ENCODE peak calls at places on chromosomes 3 and 15, in eight cellular contexts. U is naive thymus-derived CD4-positive, alpha-beta T cell; O is hepatocyte; L is kidney; J is body of pancreas; F is upper lobe of left lung; T is MM.1S; W is A673. E is an unnamed sample. For H3K9me3, the result is how much of the 10 kb centered on the place peaks cover.

GRCh38 chr3:10160346-10160745 is 4.4 kb upstream of the IRAK2 start:
- DNase-seq in L (no peak), F (no peak), J (no peak), O (no peak), U (no peak), T (no peak), W (peak), E (no peak)

GRCh38 chr3:37163262-37164020 is 10.9 kb downstream of the LRRFIP2 start:
- DNase-seq in O (no peak), T (no peak), W (peak), F (no peak), J (no peak), L (no peak), U (no peak), E (no peak)

GRCh38 chr3:115019900-115020299 is 127.2 kb downstream of the ZBTB20 start:
- DNase-seq in F (peak), L (no peak), J (no peak), T (no peak), O (peak), U (no peak), W (no peak), E (no peak)

GRCh38 chr15:56918907-56919707 is 663 bp downstream of the TCF12 start:
- DNase-seq in U (peak), L (peak), J (peak), W (peak), F (peak), O (peak), T (peak), E (peak)

GRCh38 chr15:91271565-91272153 is 171.6 kb downstream of the SV2B start:
- DNase-seq in F (peak), O (peak), U (peak), J (peak), W (peak), L (no peak), T (peak), E (peak)

GRCh38 chr3:25665646-25666136 is 984 bp upstream of the TOP2B start:
- DNase-seq in J (no peak), W (no peak), L (no peak), T (no peak), U (peak), F (no peak), O (no peak), E (no peak)

GRCh38 chr15:51302480-51302879 is 35.9 kb downstream of the CYP19A1 start:
- DNase-seq in U (no peak), J (no peak), O (no peak), F (no peak), W (no peak), T (no peak), L (no peak), E (no peak)

GRCh38 chr15:100959066-100960050 is 40.2 kb downstream of the LRRK1 start:
- DNase-seq in T (no peak), O (no peak), U (no peak), F (no peak), W (no peak), L (no peak), J (no peak), E (no peak)

GRCh38 chr15:55552926-55553325 is 35.2 kb downstream of the PYGO1 start:
- DNase-seq in F (peak), J (no peak), U (no peak), W (no peak), L (peak), O (peak), T (no peak), E (no peak)

GRCh38 chr3:136984837-136985236 is 27.1 kb downstream of the IL20RB start:
- DNase-seq in L (no peak), O (peak), T (no peak), U (no peak), J (no peak), F (no peak), W (no peak), E (no peak)

GRCh38 chr3:84224262-84224661 is 734.5 kb upstream of the CADM2 start:
- DNase-seq in F (no peak), O (no peak), J (no peak), L (no peak), T (no peak), U (no peak), W (no peak), E (no peak)
- H3K9me3 ChIP-seq in F (under half), O (under half), J (under half), L (under half), T (under half), U (under half), W (under half), E (under half)

GRCh38 chr3:180223268-180223667 is 186.5 kb upstream of the PEX5L start:
- DNase-seq in T (peak), W (no peak), U (no peak), O (no peak), F (no peak), J (no peak), L (no peak), E (no peak)

DNA sequence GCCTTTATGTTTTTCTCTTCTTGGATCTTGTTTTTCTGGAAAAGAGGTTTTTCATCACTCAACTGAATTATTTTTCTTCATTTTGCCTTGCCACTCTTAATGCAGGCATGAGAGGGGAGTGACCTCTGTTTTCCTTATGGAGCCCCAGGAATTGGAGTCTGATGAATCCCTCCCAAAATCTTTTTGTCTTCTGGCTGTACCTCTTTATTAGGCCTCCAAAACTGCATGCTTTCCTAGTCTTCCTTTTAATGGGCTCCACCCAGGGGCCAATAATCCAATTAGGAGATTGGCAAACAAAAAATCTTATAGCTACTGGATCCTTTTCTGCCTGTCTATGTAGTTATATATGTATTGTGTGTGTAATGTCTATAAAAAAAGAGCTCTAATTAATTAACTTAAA is 192.4 kb upstream of the PEX5L start:
- DNase-seq in L (no peak), O (no peak), J (no peak), F (no peak), T (no peak), W (peak), U (no peak), E (no peak)
- H3K9me3 ChIP-seq in L (under half), O (under half), J (under half), F (under half), T (under half), W (under half), U (under half), E (under half)

GRCh38 chr15:81256916-81257315 is 60.2 kb downstream of the IL16 start:
- DNase-seq in W (peak), F (no peak), J (no peak), L (no peak), O (peak), U (no peak), T (peak), E (no peak)
- H3K9me3 ChIP-seq in W (under half), F (under half), J (under half), L (under half), O (under half), U (under half), T (under half), E (under half)

GRCh38 chr3:164144824-164145223 is 933.5 kb downstream of the SI start:
- DNase-seq in T (no peak), L (no peak), F (no peak), J (no peak), O (no peak), W (no peak), U (no peak), E (no peak)
- H3K9me3 ChIP-seq in T (under half), L (under half), F (under half), J (under half), O (under half), W (half or more), U (under half), E (under half)

GRCh38 chr3:75727985-75728384 is 57.4 kb downstream of the ZNF717 start:
- DNase-seq in F (no peak), T (no peak), L (no peak), O (no peak), J (no peak), W (no peak), U (no peak), E (no peak)
- H3K9me3 ChIP-seq in F (half or more), T (under half), L (half or more), O (under half), J (under half), W (under half), U (under half), E (under half)

GRCh38 chr15:87648278-87648677 is 608.3 kb downstream of the NTRK3 start:
- DNase-seq in F (no peak), W (no peak), O (no peak), J (no peak), U (no peak), T (no peak), L (no peak), E (no peak)

GRCh38 chr15:87653646-87654045 is 602.9 kb downstream of the NTRK3 start:
- DNase-seq in L (no peak), F (no peak), U (no peak), W (no peak), T (no peak), O (no peak), J (no peak), E (no peak)

GRCh38 chr15:87645723-87646122 is 610.8 kb downstream of the NTRK3 start:
- DNase-seq in W (no peak), U (no peak), T (no peak), F (no peak), L (no peak), J (no peak), O (no peak), E (no peak)

GRCh38 chr15:87649175-87649574 is 607.4 kb downstream of the NTRK3 start:
- DNase-seq in T (no peak), U (no peak), W (no peak), F (no peak), L (no peak), O (no peak), J (no peak), E (no peak)
- H3K9me3 ChIP-seq in T (under half), U (under half), W (under half), F (under half), L (under half), O (under half), J (under half), E (under half)

GRCh38 chr3:138547342-138547975 is 46.6 kb downstream of the CEP70 start:
- DNase-seq in J (no peak), O (no peak), F (no peak), L (no peak), U (no peak), T (no peak), W (no peak), E (no peak)

GRCh38 chr3:138544546-138544945 is 49.5 kb downstream of the CEP70 start:
- DNase-seq in J (no peak), L (no peak), O (no peak), U (no peak), T (no peak), W (no peak), F (no peak), E (no peak)

DNA sequence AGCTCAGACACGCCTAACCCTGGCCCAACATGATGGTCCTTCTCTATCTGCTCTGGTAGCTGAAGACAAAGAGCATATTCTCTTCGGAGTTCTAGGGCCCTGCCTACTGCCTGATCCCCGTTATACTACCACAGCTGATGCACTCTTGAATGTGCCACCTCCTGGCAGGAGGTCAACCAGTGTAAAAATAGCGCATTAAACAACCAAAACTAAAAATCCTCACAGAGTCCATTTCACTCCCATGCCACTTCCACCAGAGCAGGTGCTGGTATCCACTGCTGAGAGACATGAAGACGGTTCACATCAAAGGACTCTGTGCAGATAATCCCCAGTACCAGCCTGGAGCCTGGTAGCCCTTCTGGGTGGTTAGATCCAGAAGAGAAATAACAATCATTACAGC is 44.5 kb downstream of the CEP70 start:
- DNase-seq in W (no peak), L (no peak), J (no peak), T (no peak), O (no peak), F (no peak), U (no peak), E (no peak)
- H3K9me3 ChIP-seq in W (under half), L (under half), J (under half), T (under half), O (under half), F (under half), U (under half), E (under half)

DNA sequence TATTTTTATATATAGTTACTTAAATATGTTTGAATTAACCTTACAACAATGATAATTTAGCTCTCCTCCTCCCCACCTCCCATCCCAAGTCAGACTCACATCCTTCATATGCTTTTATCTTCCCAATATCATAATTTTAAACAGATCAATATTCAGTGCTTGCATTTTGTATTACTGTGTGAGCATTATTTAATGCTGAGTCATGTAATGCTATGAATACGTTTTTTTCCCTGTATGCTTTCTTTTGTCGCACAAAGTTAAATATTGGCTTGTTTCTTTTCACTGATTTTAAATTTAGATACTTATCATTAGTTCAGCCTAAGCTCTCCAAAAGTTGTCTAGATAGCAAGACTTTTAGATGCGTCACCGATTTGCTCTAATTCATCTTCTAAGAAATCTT is 471.6 kb upstream of the SGO1 start:
- DNase-seq in J (no peak), L (no peak), U (no peak), T (no peak), F (no peak), W (no peak), O (no peak), E (no peak)
- H3K9me3 ChIP-seq in J (under half), L (under half), U (under half), T (under half), F (under half), W (under half), O (under half), E (under half)

DNA sequence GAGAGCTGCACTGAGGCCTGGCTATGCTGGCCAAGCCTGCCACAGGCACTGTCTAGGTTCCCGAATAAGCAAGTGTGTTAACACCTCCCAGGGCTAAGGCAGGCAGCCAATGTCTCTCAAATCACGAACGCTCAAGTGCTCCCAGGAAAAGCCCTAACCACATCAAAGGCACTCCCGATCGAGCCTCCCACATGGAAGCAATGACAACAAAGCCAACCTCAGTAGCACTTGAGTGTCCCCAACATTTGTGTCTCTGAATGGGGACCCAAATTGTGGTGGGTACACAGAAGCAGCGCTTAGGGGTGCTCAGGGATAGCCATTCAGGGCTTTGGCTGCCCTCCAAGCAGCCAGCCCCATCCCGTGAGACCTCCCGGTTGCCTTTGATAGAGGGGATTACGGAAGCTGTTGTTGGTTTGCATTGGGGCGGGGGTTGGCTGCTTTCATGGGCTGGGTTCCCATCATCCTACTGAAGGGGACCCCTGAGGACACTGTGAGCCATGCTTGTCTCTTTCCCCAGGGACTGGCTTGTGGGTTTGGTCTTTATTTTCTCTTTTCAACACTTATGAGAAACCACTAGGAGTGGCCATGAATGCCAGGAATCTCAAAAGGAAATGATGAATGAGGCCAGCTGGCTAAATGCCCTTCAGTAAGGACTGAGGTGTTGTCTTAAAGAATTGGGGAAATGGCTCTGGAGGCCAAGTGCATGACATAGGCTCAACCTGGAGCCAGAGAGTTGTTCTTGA is 234.1 kb upstream of the FEZF2 start:
- DNase-seq in W (peak), T (no peak), O (no peak), J (no peak), U (no peak), L (no peak), F (peak), E (no peak)
- H3K9me3 ChIP-seq in W (under half), T (under half), O (under half), J (under half), U (under half), L (under half), F (under half), E (under half)